ENCODE peak calls at places on chromosomes 5 and 9, in nine cellular contexts. One of them, this sample, is unnamed.

GRCh38 chr5:175922192-175922885 is 45.8 kb downstream of the THOC3 start:
- DNase-seq in AG08395: peak; percentile 96
- DNase-seq in T-helper 1 cell: no peak
- DNase-seq in NCI-H2171: no peak
- DNase-seq in esophagus squamous epithelium: no peak
- DNase-seq in ACHN: peak; percentile 9
- DNase-seq in hepatic stellate cell: peak; percentile 96
- DNase-seq in cardiac muscle cell: peak; percentile 78
- DNase-seq in NAMALWA: no peak
- DNase-seq in this sample: peak; percentile 93

GRCh38 chr5:150142800-150143724 is 12.6 kb downstream of the PDGFRB start:
- DNase-seq in NAMALWA: no peak
- DNase-seq in cardiac muscle cell: peak; percentile 95
- DNase-seq in hepatic stellate cell: peak; percentile 92
- DNase-seq in esophagus squamous epithelium: no peak
- DNase-seq in T-helper 1 cell: no peak
- DNase-seq in ACHN: peak; percentile 58
- DNase-seq in NCI-H2171: no peak
- DNase-seq in AG08395: peak; percentile 89
- DNase-seq in this sample: peak; percentile 93

GRCh38 chr9:76213751-76214150 is 180.5 kb downstream of the RFK start:
- DNase-seq in AG08395: no peak
- DNase-seq in hepatic stellate cell: no peak
- DNase-seq in T-helper 1 cell: no peak
- DNase-seq in NCI-H2171: no peak
- DNase-seq in ACHN: no peak
- DNase-seq in NAMALWA: no peak
- DNase-seq in cardiac muscle cell: no peak
- DNase-seq in esophagus squamous epithelium: no peak
- DNase-seq in this sample: no peak

GRCh38 chr9:94757158-94757557 is 30.7 kb downstream of the AOPEP start:
- DNase-seq in T-helper 1 cell: no peak
- DNase-seq in NCI-H2171: no peak
- DNase-seq in NAMALWA: no peak
- DNase-seq in cardiac muscle cell: peak; percentile 70
- DNase-seq in AG08395: peak; percentile 72
- DNase-seq in hepatic stellate cell: peak; percentile 50
- DNase-seq in esophagus squamous epithelium: no peak
- DNase-seq in ACHN: peak; percentile 72
- DNase-seq in this sample: peak; percentile 69

GRCh38 chr5:126452477-126452876 is 29.3 kb downstream of the GRAMD2B start:
- DNase-seq in hepatic stellate cell: peak; percentile 9
- DNase-seq in ACHN: no peak
- DNase-seq in AG08395: no peak
- DNase-seq in NCI-H2171: no peak
- DNase-seq in T-helper 1 cell: no peak
- DNase-seq in cardiac muscle cell: no peak
- DNase-seq in esophagus squamous epithelium: no peak
- DNase-seq in NAMALWA: no peak
- DNase-seq in this sample: no peak

GRCh38 chr9:135584371-135584770 is 22.8 kb downstream of the PAEP start:
- DNase-seq in ACHN: no peak
- DNase-seq in esophagus squamous epithelium: no peak
- DNase-seq in T-helper 1 cell: no peak
- DNase-seq in cardiac muscle cell: no peak
- DNase-seq in NAMALWA: no peak
- DNase-seq in AG08395: no peak
- DNase-seq in hepatic stellate cell: no peak
- DNase-seq in NCI-H2171: no peak
- DNase-seq in this sample: no peak

GRCh38 chr9:95167998-95168397 is 149.5 kb downstream of the FANCC start:
- DNase-seq in AG08395: peak; percentile 77
- DNase-seq in NCI-H2171: no peak
- DNase-seq in esophagus squamous epithelium: no peak
- DNase-seq in cardiac muscle cell: peak; percentile 96
- DNase-seq in hepatic stellate cell: peak; percentile 66
- DNase-seq in NAMALWA: peak; percentile 83
- DNase-seq in ACHN: peak; percentile 67
- DNase-seq in T-helper 1 cell: no peak
- DNase-seq in this sample: peak; percentile 72

GRCh38 chr5:23089316-23089715 is 236.2 kb upstream of the CDH12 start:
- DNase-seq in ACHN: no peak
- DNase-seq in NAMALWA: no peak
- DNase-seq in cardiac muscle cell: no peak
- DNase-seq in NCI-H2171: peak; percentile 82
- DNase-seq in hepatic stellate cell: no peak
- DNase-seq in T-helper 1 cell: no peak
- DNase-seq in AG08395: no peak
- DNase-seq in esophagus squamous epithelium: no peak
- DNase-seq in this sample: no peak

GRCh38 chr9:136640176-136641086 is 22.3 kb upstream of the EGFL7 start:
- DNase-seq in esophagus squamous epithelium: no peak
- DNase-seq in ACHN: no peak
- DNase-seq in T-helper 1 cell: no peak
- DNase-seq in AG08395: no peak
- DNase-seq in NAMALWA: no peak
- DNase-seq in hepatic stellate cell: no peak
- DNase-seq in cardiac muscle cell: no peak
- DNase-seq in NCI-H2171: no peak
- DNase-seq in this sample: no peak

GRCh38 chr5:177494356-177495195 is 2.8 kb downstream of the PDLIM7 start:
- DNase-seq in NCI-H2171: no peak
- DNase-seq in esophagus squamous epithelium: no peak
- DNase-seq in AG08395: peak; percentile 84
- DNase-seq in hepatic stellate cell: peak; percentile 91
- DNase-seq in cardiac muscle cell: peak; percentile 90
- DNase-seq in NAMALWA: peak; percentile 61
- DNase-seq in ACHN: peak; percentile 75
- DNase-seq in T-helper 1 cell: no peak
- DNase-seq in this sample: peak; percentile 94

GRCh38 chr5:109062669-109063068 is 315.0 kb downstream of the FER start:
- DNase-seq in T-helper 1 cell: no peak
- DNase-seq in ACHN: no peak
- DNase-seq in NCI-H2171: no peak
- DNase-seq in AG08395: peak; percentile 14
- DNase-seq in hepatic stellate cell: no peak
- DNase-seq in NAMALWA: no peak
- DNase-seq in esophagus squamous epithelium: no peak
- DNase-seq in cardiac muscle cell: no peak
- DNase-seq in this sample: peak; percentile 44

GRCh38 chr5:150065886-150066285 is 20.5 kb downstream of the CSF1R start:
- DNase-seq in AG08395: no peak
- DNase-seq in ACHN: no peak
- DNase-seq in esophagus squamous epithelium: no peak
- DNase-seq in T-helper 1 cell: no peak
- DNase-seq in NAMALWA: no peak
- DNase-seq in NCI-H2171: no peak
- DNase-seq in cardiac muscle cell: peak; percentile 32
- DNase-seq in hepatic stellate cell: peak; percentile 86
- DNase-seq in this sample: no peak

GRCh38 chr9:109098221-109098959 is 21.4 kb downstream of the TMEM245 start:
- DNase-seq in T-helper 1 cell: no peak
- DNase-seq in AG08395: peak; percentile 68
- DNase-seq in NCI-H2171: peak; percentile 39
- DNase-seq in ACHN: no peak
- DNase-seq in NAMALWA: no peak
- DNase-seq in esophagus squamous epithelium: no peak
- DNase-seq in hepatic stellate cell: no peak
- DNase-seq in cardiac muscle cell: peak; percentile 92
- DNase-seq in this sample: peak; percentile 61

GRCh38 chr9:94139672-94140417 is 55.6 kb downstream of the PTPDC1 start:
- DNase-seq in AG08395: peak; percentile 96
- DNase-seq in cardiac muscle cell: peak; percentile 98
- DNase-seq in T-helper 1 cell: no peak
- DNase-seq in NAMALWA: no peak
- DNase-seq in NCI-H2171: peak; percentile 57
- DNase-seq in esophagus squamous epithelium: no peak
- DNase-seq in ACHN: peak; percentile 83
- DNase-seq in hepatic stellate cell: peak; percentile 92
- DNase-seq in this sample: peak; percentile 92

GRCh38 chr5:36440300-36440699 is 138.6 kb upstream of the RANBP3L start:
- DNase-seq in AG08395: no peak
- DNase-seq in ACHN: no peak
- DNase-seq in esophagus squamous epithelium: no peak
- DNase-seq in NCI-H2171: no peak
- DNase-seq in hepatic stellate cell: no peak
- DNase-seq in T-helper 1 cell: no peak
- DNase-seq in NAMALWA: no peak
- DNase-seq in cardiac muscle cell: no peak
- DNase-seq in this sample: no peak

GRCh38 chr5:2721739-2722138 is 29.7 kb downstream of the IRX2 start:
- DNase-seq in AG08395: no peak
- DNase-seq in hepatic stellate cell: no peak
- DNase-seq in NCI-H2171: no peak
- DNase-seq in ACHN: no peak
- DNase-seq in cardiac muscle cell: no peak
- DNase-seq in esophagus squamous epithelium: no peak
- DNase-seq in NAMALWA: no peak
- DNase-seq in T-helper 1 cell: no peak
- DNase-seq in this sample: no peak

GRCh38 chr5:111892949-111893348 is 136.0 kb upstream of the NREP start:
- DNase-seq in NAMALWA: no peak
- DNase-seq in cardiac muscle cell: peak; percentile 10
- DNase-seq in T-helper 1 cell: no peak
- DNase-seq in esophagus squamous epithelium: no peak
- DNase-seq in NCI-H2171: no peak
- DNase-seq in AG08395: peak; percentile 40
- DNase-seq in hepatic stellate cell: peak; percentile 1
- DNase-seq in ACHN: no peak
- DNase-seq in this sample: peak; percentile 36

GRCh38 chr9:105901514-105902109 is 207.3 kb downstream of the TMEM38B start:
- DNase-seq in T-helper 1 cell: no peak
- DNase-seq in AG08395: no peak
- DNase-seq in ACHN: peak; percentile 57
- DNase-seq in cardiac muscle cell: peak; percentile 58
- DNase-seq in hepatic stellate cell: peak; percentile 7
- DNase-seq in NCI-H2171: peak; percentile 59
- DNase-seq in NAMALWA: peak; percentile 44
- DNase-seq in esophagus squamous epithelium: no peak
- DNase-seq in this sample: peak; percentile 27

GRCh38 chr5:20470997-20471396 is 483.0 kb upstream of the CDH18 start:
- DNase-seq in esophagus squamous epithelium: no peak
- DNase-seq in cardiac muscle cell: no peak
- DNase-seq in ACHN: no peak
- DNase-seq in NCI-H2171: no peak
- DNase-seq in AG08395: no peak
- DNase-seq in T-helper 1 cell: no peak
- DNase-seq in NAMALWA: no peak
- DNase-seq in hepatic stellate cell: no peak
- DNase-seq in this sample: no peak

GRCh38 chr9:98251554-98251953 is 3.9 kb downstream of the TBC1D2 start:
- DNase-seq in AG08395: peak; percentile 70
- DNase-seq in cardiac muscle cell: peak; percentile 73
- DNase-seq in hepatic stellate cell: peak; percentile 73
- DNase-seq in T-helper 1 cell: no peak
- DNase-seq in ACHN: peak; percentile 91
- DNase-seq in NCI-H2171: no peak
- DNase-seq in esophagus squamous epithelium: no peak
- DNase-seq in NAMALWA: no peak
- DNase-seq in this sample: peak; percentile 73

GRCh38 chr5:68958428-68958827 is 135.4 kb upstream of the SLC30A5 start:
- DNase-seq in cardiac muscle cell: no peak
- DNase-seq in T-helper 1 cell: no peak
- DNase-seq in esophagus squamous epithelium: no peak
- DNase-seq in AG08395: no peak
- DNase-seq in hepatic stellate cell: no peak
- DNase-seq in NCI-H2171: no peak
- DNase-seq in NAMALWA: no peak
- DNase-seq in ACHN: no peak
- DNase-seq in this sample: no peak

GRCh38 chr9:109117856-109118801 is 1.6 kb downstream of the TMEM245 start:
- DNase-seq in hepatic stellate cell: peak; percentile 71
- DNase-seq in NCI-H2171: no peak
- DNase-seq in NAMALWA: no peak
- DNase-seq in cardiac muscle cell: peak; percentile 96
- DNase-seq in ACHN: peak; percentile 86
- DNase-seq in esophagus squamous epithelium: no peak
- DNase-seq in T-helper 1 cell: no peak
- DNase-seq in AG08395: peak; percentile 26
- DNase-seq in this sample: peak; percentile 36

GRCh38 chr5:143350790-143351603 is 52.5 kb downstream of the NR3C1 start:
- DNase-seq in T-helper 1 cell: no peak
- DNase-seq in esophagus squamous epithelium: no peak
- DNase-seq in NCI-H2171: no peak
- DNase-seq in ACHN: no peak
- DNase-seq in AG08395: peak; percentile 74
- DNase-seq in hepatic stellate cell: peak; percentile 32
- DNase-seq in cardiac muscle cell: peak; percentile 80
- DNase-seq in NAMALWA: no peak
- DNase-seq in this sample: peak; percentile 55

GRCh38 chr9:120750421-120750820 is 36.2 kb upstream of the MEGF9 start:
- DNase-seq in NAMALWA: no peak
- DNase-seq in ACHN: no peak
- DNase-seq in esophagus squamous epithelium: no peak
- DNase-seq in NCI-H2171: no peak
- DNase-seq in hepatic stellate cell: no peak
- DNase-seq in AG08395: no peak
- DNase-seq in T-helper 1 cell: no peak
- DNase-seq in cardiac muscle cell: no peak
- DNase-seq in this sample: no peak

GRCh38 chr5:88964831-88965230 is 81.8 kb upstream of the MEF2C start:
- DNase-seq in ACHN: no peak
- DNase-seq in hepatic stellate cell: no peak
- DNase-seq in AG08395: no peak
- DNase-seq in cardiac muscle cell: no peak
- DNase-seq in NCI-H2171: no peak
- DNase-seq in T-helper 1 cell: no peak
- DNase-seq in NAMALWA: no peak
- DNase-seq in esophagus squamous epithelium: no peak
- DNase-seq in this sample: no peak

GRCh38 chr9:613771-614347 is 227.6 kb upstream of the DMRT1 start:
- DNase-seq in hepatic stellate cell: peak; percentile 71
- DNase-seq in T-helper 1 cell: no peak
- DNase-seq in AG08395: peak; percentile 86
- DNase-seq in cardiac muscle cell: peak; percentile 90
- DNase-seq in NAMALWA: peak; percentile 83
- DNase-seq in NCI-H2171: no peak
- DNase-seq in ACHN: peak; percentile 79
- DNase-seq in esophagus squamous epithelium: no peak
- DNase-seq in this sample: peak; percentile 88

GRCh38 chr5:156411-157072 is 34.8 kb upstream of the LRRC14B start:
- DNase-seq in ACHN: no peak
- DNase-seq in AG08395: no peak
- DNase-seq in cardiac muscle cell: no peak
- DNase-seq in esophagus squamous epithelium: no peak
- DNase-seq in NCI-H2171: no peak
- DNase-seq in T-helper 1 cell: no peak
- DNase-seq in NAMALWA: no peak
- DNase-seq in hepatic stellate cell: no peak
- DNase-seq in this sample: no peak

GRCh38 chr9:126392662-126393383 is 66.2 kb downstream of the MVB12B start:
- DNase-seq in AG08395: no peak
- DNase-seq in T-helper 1 cell: no peak
- DNase-seq in ACHN: no peak
- DNase-seq in cardiac muscle cell: no peak
- DNase-seq in esophagus squamous epithelium: no peak
- DNase-seq in NCI-H2171: no peak
- DNase-seq in NAMALWA: no peak
- DNase-seq in hepatic stellate cell: no peak
- DNase-seq in this sample: no peak

GRCh38 chr5:40572947-40573346 is 106.8 kb upstream of the PTGER4 start:
- DNase-seq in NAMALWA: peak; percentile 16
- DNase-seq in T-helper 1 cell: no peak
- DNase-seq in NCI-H2171: no peak
- DNase-seq in hepatic stellate cell: no peak
- DNase-seq in cardiac muscle cell: peak; percentile 73
- DNase-seq in ACHN: no peak
- DNase-seq in esophagus squamous epithelium: no peak
- DNase-seq in AG08395: peak; percentile 76
- DNase-seq in this sample: peak; percentile 57

GRCh38 chr5:1512541-1513291 is 11.0 kb downstream of the LPCAT1 start:
- DNase-seq in hepatic stellate cell: no peak
- DNase-seq in ACHN: no peak
- DNase-seq in T-helper 1 cell: no peak
- DNase-seq in esophagus squamous epithelium: no peak
- DNase-seq in NCI-H2171: no peak
- DNase-seq in NAMALWA: no peak
- DNase-seq in cardiac muscle cell: no peak
- DNase-seq in AG08395: no peak
- DNase-seq in this sample: no peak

GRCh38 chr9:132647355-132647754 is 22.4 kb downstream of the DDX31 start:
- DNase-seq in NCI-H2171: no peak
- DNase-seq in hepatic stellate cell: peak; percentile 91
- DNase-seq in esophagus squamous epithelium: no peak
- DNase-seq in cardiac muscle cell: peak; percentile 97
- DNase-seq in NAMALWA: no peak
- DNase-seq in T-helper 1 cell: no peak
- DNase-seq in ACHN: peak; percentile 91
- DNase-seq in AG08395: peak; percentile 97
- DNase-seq in this sample: peak; percentile 93

This sample was measured in GM03348.